ENCODE peak calls at places on chromosomes 6 and 20, in five cellular contexts. K is left ventricle myocardium inferior, T is cardiac muscle cell, B is esophagus squamous epithelium, H is AG04450. Z is an unnamed sample.

GRCh38 chr6:146027586-146028249 is 1.1 kb upstream of the GRM1 start:
- DNase-seq in B (no peak), K (no peak), T (peak), H (no peak), Z (no peak)

GRCh38 chr20:31472395-31473330 is 2.3 kb downstream of the DEFB124 start:
- DNase-seq in T (no peak), B (no peak), H (no peak), K (peak), Z (no peak)

GRCh38 chr6:46652603-46653438 is at the start of the genes CYP39A1 and SLC25A27:
- DNase-seq in H (peak), T (peak), B (peak), K (peak), Z (peak)

GRCh38 chr20:18359854-18360253 is 71.5 kb downstream of the ZNF133 start:
- DNase-seq in T (no peak), B (no peak), H (no peak), K (no peak), Z (no peak)

GRCh38 chr20:33444797-33445560 is 1.4 kb upstream of the SNTA1 start:
- DNase-seq in T (peak), H (no peak), B (no peak), K (peak), Z (no peak)

GRCh38 chr20:53413188-53413631 is 180.4 kb downstream of the ZNF217 start:
- DNase-seq in B (no peak), T (peak), H (no peak), K (no peak), Z (peak)

GRCh38 chr20:59597240-59597639 is 7.1 kb upstream of the PHACTR3 start:
- DNase-seq in H (no peak), T (no peak), B (no peak), K (no peak), Z (no peak)

GRCh38 chr20:60463798-60464197 is 505.6 kb downstream of the CDH26 start:
- DNase-seq in H (no peak), K (no peak), B (no peak), T (no peak), Z (no peak)

GRCh38 chr6:111872521-111873177 is 603 bp downstream of the FYN start:
- DNase-seq in H (no peak), T (peak), B (no peak), K (peak), Z (peak)

GRCh38 chr6:73079611-73079955 is 145.7 kb downstream of the KHDC1L start:
- DNase-seq in T (no peak), B (no peak), K (no peak), H (peak), Z (no peak)

GRCh38 chr6:73710470-73710869 is 14.5 kb downstream of the CD109 start:
- DNase-seq in T (no peak), K (no peak), H (no peak), B (no peak), Z (no peak)

GRCh38 chr6:53999088-53999755 is 112.0 kb upstream of the MLIP start:
- DNase-seq in T (no peak), H (no peak), B (no peak), K (no peak), Z (no peak)

GRCh38 chr20:9330151-9330550 is 184.2 kb upstream of the LAMP5 start:
- DNase-seq in H (no peak), K (no peak), T (no peak), B (no peak), Z (no peak)

GRCh38 chr6:139062921-139063320 is 34.4 kb downstream of the ABRACL start:
- DNase-seq in H (no peak), B (no peak), T (no peak), K (no peak), Z (no peak)

GRCh38 chr20:3889489-3890409 is 562 bp downstream of the PANK2 start:
- DNase-seq in B (no peak), T (peak), K (peak), H (no peak), Z (peak)

GRCh38 chr6:15510536-15511247 is 152.1 kb downstream of the DTNBP1 start:
- DNase-seq in B (no peak), H (no peak), T (no peak), K (no peak), Z (peak)

GRCh38 chr20:57352305-57352704 is 1.2 kb downstream of the RAE1 start:
- DNase-seq in T (no peak), K (no peak), B (no peak), H (no peak), Z (no peak)

GRCh38 chr20:37072293-37073196 is 23.3 kb downstream of the RBL1 start:
- DNase-seq in K (no peak), H (no peak), B (no peak), T (no peak), Z (no peak)

GRCh38 chr6:15293674-15294073 is 47.8 kb downstream of the JARID2 start:
- DNase-seq in K (peak), B (no peak), T (no peak), H (no peak), Z (no peak)

GRCh38 chr6:43184268-43184985 is 2.4 kb downstream of the CUL9 start:
- DNase-seq in H (no peak), B (no peak), T (no peak), K (no peak), Z (no peak)
- H3K27ac ChIP-seq in H (no peak), B (no peak), T (no peak), K (no peak), Z (no peak)

GRCh38 chr6:142820336-142821016 is 124.5 kb downstream of the HIVEP2 start:
- DNase-seq in K (no peak), H (no peak), B (no peak), T (no peak), Z (no peak)

GRCh38 chr6:142822383-142822782 is 122.6 kb downstream of the HIVEP2 start:
- DNase-seq in K (no peak), T (no peak), B (no peak), H (no peak), Z (no peak)

GRCh38 chr6:142819603-142820335 is 125.2 kb downstream of the HIVEP2 start:
- DNase-seq in T (no peak), H (no peak), K (no peak), B (no peak), Z (no peak)

GRCh38 chr6:142821860-142822259 is 123.1 kb downstream of the HIVEP2 start:
- DNase-seq in H (no peak), T (no peak), B (no peak), K (no peak), Z (peak)

GRCh38 chr6:142821164-142821716 is 123.7 kb downstream of the HIVEP2 start:
- DNase-seq in K (no peak), T (no peak), B (no peak), H (no peak), Z (no peak)
- H3K27ac ChIP-seq in K (peak), T (no peak), B (no peak), H (no peak), Z (peak)

DNA sequence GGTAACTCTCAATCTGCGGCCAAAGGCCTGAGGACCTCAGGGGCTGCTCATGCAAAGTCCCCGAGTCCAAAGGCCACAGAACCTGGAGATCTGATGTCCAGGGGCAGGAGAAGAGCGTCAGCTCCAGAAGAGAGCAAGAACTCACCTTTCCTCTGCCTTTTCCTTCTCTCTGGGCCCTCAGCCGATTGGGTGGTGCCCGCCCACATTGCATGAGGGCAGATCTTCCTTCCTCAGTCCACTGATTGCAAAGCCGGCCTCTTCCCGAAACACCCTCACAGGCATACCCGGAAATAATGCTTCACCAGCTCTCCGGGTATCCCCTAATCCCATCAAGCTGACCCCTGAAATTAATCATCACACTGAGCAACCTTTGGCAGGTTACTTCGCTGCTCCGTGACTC is 33.4 kb downstream of the SPDEF start:
- DNase-seq in B (no peak), T (no peak), H (no peak), K (peak), Z (no peak)
- H3K27ac ChIP-seq in B (no peak), T (no peak), H (no peak), K (no peak), Z (no peak)

DNA sequence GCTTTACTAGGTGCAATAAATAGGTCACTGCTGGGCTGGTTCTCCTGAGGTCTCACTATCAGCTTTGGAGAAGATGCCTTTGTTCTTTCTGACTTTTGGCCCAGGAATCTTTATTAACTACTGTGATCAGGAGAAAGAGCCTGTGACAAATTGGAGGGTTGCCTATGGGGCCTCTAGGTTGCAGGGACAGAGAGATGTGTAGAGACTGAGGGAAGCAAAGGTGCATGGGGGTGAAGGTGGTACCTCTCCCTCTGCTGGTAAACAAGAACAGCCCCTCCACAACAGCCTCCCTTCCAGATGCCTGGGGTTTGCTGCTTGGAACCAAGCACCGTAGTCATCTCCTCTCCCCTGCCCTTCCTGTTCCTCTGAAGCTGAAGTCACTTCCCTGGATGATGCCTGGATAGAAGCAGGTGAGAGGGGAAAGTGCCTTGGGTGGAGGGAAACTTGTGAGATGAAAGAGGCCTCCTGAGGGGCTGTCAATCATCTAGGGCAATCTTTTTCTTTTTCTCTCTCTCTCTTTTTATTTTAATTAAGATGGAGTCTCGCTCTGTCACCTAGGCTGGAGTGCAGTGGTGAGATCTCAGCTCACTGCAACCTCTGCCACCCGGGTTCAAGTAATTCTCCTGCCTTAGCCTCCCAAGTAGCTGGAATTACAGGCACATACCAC is 57.4 kb upstream of the DUSP22 start:
- DNase-seq in H (no peak), B (no peak), K (no peak), T (no peak), Z (no peak)
- H3K27ac ChIP-seq in H (no peak), B (no peak), K (no peak), T (no peak), Z (no peak)

GRCh38 chr6:41561386-41561785 is 15.2 kb downstream of the FOXP4 start:
- DNase-seq in H (no peak), B (no peak), T (no peak), K (no peak), Z (no peak)

GRCh38 chr6:41562633-41562975 is 16.4 kb downstream of the FOXP4 start:
- DNase-seq in B (no peak), K (no peak), T (no peak), H (no peak), Z (no peak)

GRCh38 chr6:41561931-41562632 is 15.9 kb downstream of the FOXP4 start:
- DNase-seq in K (no peak), B (no peak), T (no peak), H (no peak), Z (no peak)

GRCh38 chr6:41564448-41565142 is 18.4 kb downstream of the FOXP4 start:
- DNase-seq in K (no peak), T (no peak), B (no peak), H (no peak), Z (no peak)

DNA sequence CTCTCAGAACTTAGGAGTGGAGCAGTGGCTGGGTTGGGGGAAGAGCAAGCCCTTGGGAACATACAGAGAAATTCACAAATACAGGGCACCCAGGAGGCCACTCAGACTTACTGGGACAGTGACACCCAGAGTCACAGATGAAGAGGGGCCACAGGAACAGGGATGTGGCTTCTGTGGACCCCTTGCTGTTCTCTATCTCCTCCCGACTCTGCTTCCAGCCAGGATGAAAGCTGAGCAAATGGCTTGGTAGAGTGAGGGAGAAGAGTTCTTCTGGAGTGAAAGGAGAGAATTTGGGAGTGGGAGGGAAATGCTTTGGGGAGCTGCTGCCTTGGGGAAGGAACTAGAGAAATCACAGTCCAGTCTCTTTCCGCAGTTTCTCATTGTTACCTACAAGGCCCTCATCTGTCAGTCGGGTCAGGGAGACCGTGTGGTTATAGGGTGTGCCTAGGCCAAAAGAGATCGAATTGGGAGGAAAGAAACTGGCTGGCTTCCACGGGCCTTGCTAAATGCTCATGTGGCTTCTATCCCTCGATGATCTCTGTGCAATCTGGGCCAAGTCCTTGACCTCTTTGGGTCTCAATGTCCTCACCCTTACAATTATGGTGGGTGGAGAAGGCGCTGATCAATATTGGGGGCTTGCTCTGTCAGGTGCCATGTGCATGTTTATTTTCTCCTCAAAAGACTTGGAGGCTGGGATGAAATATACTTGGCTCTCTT is 17.0 kb downstream of the FOXP4 start:
- DNase-seq in H (no peak), B (no peak), K (no peak), T (no peak), Z (no peak)
- H3K27ac ChIP-seq in H (no peak), B (no peak), K (no peak), T (no peak), Z (no peak)

GRCh38 chr6:38056361-38056760 is 236.8 kb downstream of the ZFAND3 start:
- DNase-seq in T (no peak), B (no peak), K (no peak), H (no peak), Z (no peak)
- H3K27ac ChIP-seq in T (no peak), B (no peak), K (no peak), H (no peak), Z (no peak)

DNA sequence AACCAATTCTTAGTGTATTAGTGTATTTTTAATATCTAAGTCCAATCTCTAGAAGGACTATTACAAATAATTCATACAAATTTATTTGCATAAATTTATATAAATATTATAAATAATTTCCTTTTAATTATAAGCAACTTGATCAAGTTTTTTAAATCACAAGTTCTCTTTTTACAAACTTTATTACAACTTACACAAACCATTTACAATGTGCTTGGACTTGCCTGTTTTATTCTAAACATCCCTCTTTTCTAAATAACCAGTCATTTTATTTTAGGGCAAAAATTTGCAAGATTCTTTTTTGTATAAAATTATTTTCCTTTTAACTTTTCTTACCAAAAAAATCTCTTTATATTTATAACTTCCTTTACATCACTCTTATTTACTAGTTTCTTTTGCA is 83.5 kb upstream of the SYNCRIP start:
- DNase-seq in K (no peak), H (no peak), T (no peak), B (no peak), Z (no peak)
- H3K27ac ChIP-seq in K (no peak), H (no peak), T (no peak), B (no peak), Z (no peak)

GRCh38 chr6:43970068-43970912 is 157.0 kb downstream of the MRPL14 start:
- DNase-seq in H (no peak), K (no peak), T (no peak), B (no peak), Z (no peak)

GRCh38 chr6:43967692-43968091 is 159.6 kb downstream of the MRPL14 start:
- DNase-seq in B (no peak), H (no peak), T (no peak), K (no peak), Z (no peak)

GRCh38 chr6:43969158-43969981 is 157.9 kb downstream of the MRPL14 start:
- DNase-seq in T (no peak), K (no peak), H (no peak), B (no peak), Z (no peak)

GRCh38 chr6:43966806-43967575 is 160.3 kb downstream of the MRPL14 start:
- DNase-seq in B (no peak), T (no peak), K (no peak), H (no peak), Z (no peak)

GRCh38 chr6:43968110-43968965 is 158.9 kb downstream of the MRPL14 start:
- DNase-seq in H (no peak), T (no peak), K (no peak), B (no peak), Z (no peak)
- H3K27ac ChIP-seq in H (no peak), T (no peak), K (no peak), B (no peak), Z (no peak)

GRCh38 chr20:23085415-23086055 is 589 bp downstream of the CD93 start:
- DNase-seq in K (no peak), T (no peak), H (no peak), B (no peak), Z (no peak)
- H3K27ac ChIP-seq in K (peak), T (no peak), H (no peak), B (peak), Z (peak)

Z was measured in psoas muscle.